ENCODE peak calls at places on chromosomes 4 and X, in four cellular contexts. D, W, O and V are unnamed samples.

GRCh38 chrX:40097101-40097491 is 662 bp downstream of the BCOR start:
- DNase-seq in D (peak; percentile 26), W (no peak), O (peak; percentile 53), V (no peak)

GRCh38 chrX:68571292-68572256 is 72.7 kb downstream of the YIPF6 start:
- DNase-seq in D (peak; percentile 46), W (no peak), O (peak; percentile 84), V (no peak)

GRCh38 chr4:77349796-77350195 is 192.8 kb downstream of the CCNG2 start:
- DNase-seq in D (no peak), W (no peak), O (peak; percentile 92), V (no peak)

GRCh38 chrX:6005856-6006255 is 222.8 kb downstream of the NLGN4X start:
- DNase-seq in D (no peak), W (no peak), O (no peak), V (no peak)

GRCh38 chrX:147602297-147602696 is 309.4 kb upstream of the FMR1 start:
- DNase-seq in D (peak; percentile 19), W (no peak), O (peak; percentile 1), V (no peak)

GRCh38 chr4:103032575-103032974 is 13.1 kb upstream of the SLC9B1 start:
- DNase-seq in D (peak; percentile 29), W (no peak), O (peak; percentile 36), V (no peak)

GRCh38 chr4:32574803-32575202 is 1854.6 kb downstream of the PCDH7 start:
- DNase-seq in D (no peak), W (no peak), O (no peak), V (no peak)

GRCh38 chrX:150182176-150182575 is 180.9 kb upstream of the MAMLD1 start:
- DNase-seq in D (no peak), W (no peak), O (peak; percentile 36), V (no peak)

GRCh38 chr4:163269874-163270273 is 62.5 kb downstream of the NPY1R start:
- DNase-seq in D (no peak), W (no peak), O (no peak), V (no peak)

GRCh38 chr4:78591404-78591803 is 39.8 kb downstream of the ANXA3 start:
- DNase-seq in D (no peak), W (no peak), O (peak; percentile 13), V (no peak)

GRCh38 chrX:103913356-103914020 is 48.9 kb upstream of the TMSB15B start:
- DNase-seq in D (peak; percentile 14), W (no peak), O (peak; percentile 11), V (no peak)

GRCh38 chrX:113384628-113385027 is 544.0 kb upstream of the AMOT start:
- DNase-seq in D (no peak), W (no peak), O (peak; percentile 85), V (no peak)

GRCh38 chrX:119093991-119094741 is 21.4 kb downstream of the CT47C1 start:
- DNase-seq in D (no peak), W (no peak), O (peak; percentile 68), V (no peak)

GRCh38 chr4:174490356-174490969 is 31.8 kb downstream of the HPGD start:
- DNase-seq in D (peak; percentile 7), W (no peak), O (peak; percentile 30), V (no peak)

GRCh38 chr4:176548571-176548970 is 228.8 kb downstream of the SPCS3 start:
- DNase-seq in D (no peak), W (no peak), O (peak; percentile 64), V (no peak)